ENCODE peak calls at places on chromosomes 4 and X, in six cellular contexts. H is IMR-90, U is H1, N is mesenchymal stem cell, K is neuronal stem cell, M is trophoblast cell. G is an unnamed sample.

GRCh38 chr4:83569967-83570366 is 34.1 kb downstream of the GPAT3 start:
- DNase-seq in K (no peak), U (no peak), M (peak; percentile 78), H (no peak), N (no peak), G (no peak)

GRCh38 chrX:108270280-108270679 is 167.9 kb downstream of the COL4A6 start:
- DNase-seq in M (peak; percentile 12), H (no peak), N (peak; percentile 7), K (no peak), U (no peak), G (no peak)

GRCh38 chr4:80305466-80305865 is 30.1 kb upstream of the CFAP299 start:
- DNase-seq in K (no peak), H (peak; percentile 80), U (no peak), M (no peak), N (peak; percentile 25), G (no peak)

GRCh38 chrX:70422886-70423336 is at the start of gene GDPD2:
- DNase-seq in N (no peak), H (no peak), U (peak; percentile 59), K (peak; percentile 73), M (no peak), G (peak; percentile 85)

GRCh38 chr4:79700356-79700755 is 292.3 kb upstream of the GK2 start:
- DNase-seq in U (no peak), M (peak; percentile 90), H (no peak), N (no peak), K (no peak), G (no peak)

GRCh38 chrX:75642811-75643361 is 120.0 kb upstream of the ZDHHC15 start:
- DNase-seq in K (no peak), U (no peak), M (no peak), H (no peak), N (no peak), G (no peak)

GRCh38 chr4:88211473-88212252 is 53.2 kb upstream of the ABCG2 start:
- DNase-seq in H (peak; percentile 46), U (peak; percentile 68), N (peak; percentile 61), M (peak; percentile 89), K (peak; percentile 72), G (no peak)

GRCh38 chr4:152540293-152540674 is 4.4 kb upstream of the FBXW7 start:
- DNase-seq in N (peak; percentile 24), U (peak; percentile 48), H (no peak), M (no peak), K (no peak), G (peak; percentile 85)

GRCh38 chrX:70494441-70494840 is 49.8 kb downstream of the DLG3 start:
- DNase-seq in K (no peak), U (no peak), H (peak; percentile 20), M (no peak), N (no peak), G (no peak)

GRCh38 chr4:71992571-71992970 is 39.2 kb upstream of the NPFFR2 start:
- DNase-seq in N (peak; percentile 29), M (no peak), K (no peak), U (no peak), H (no peak), G (no peak)

GRCh38 chrX:38156838-38157237 is 63.8 kb downstream of the SRPX start:
- DNase-seq in U (no peak), H (peak; percentile 5), M (no peak), N (peak; percentile 34), K (no peak), G (no peak)

GRCh38 chr4:6869944-6870343 is 39.7 kb upstream of the TBC1D14 start:
- DNase-seq in M (no peak), H (no peak), N (no peak), U (no peak), K (no peak), G (no peak)

GRCh38 chrX:44308869-44309268 is 34.6 kb downstream of the EFHC2 start:
- DNase-seq in N (no peak), M (no peak), H (no peak), K (no peak), U (no peak), G (no peak)

GRCh38 chr4:112075129-112075753 is 70.0 kb upstream of the FAM241A start:
- DNase-seq in H (peak; percentile 66), U (no peak), M (peak; percentile 49), K (peak; percentile 32), N (peak; percentile 71), G (peak; percentile 45)

GRCh38 chrX:124984140-124984813 is 335.4 kb upstream of the TEX13C start:
- DNase-seq in U (no peak), H (no peak), M (no peak), N (no peak), K (no peak), G (no peak)

GRCh38 chr4:82652062-82652461 is 90.3 kb upstream of the TMEM150C start:
- DNase-seq in U (no peak), H (peak; percentile 23), N (no peak), M (peak; percentile 22), K (no peak), G (no peak)

GRCh38 chr4:122602277-122603142 is 18.4 kb downstream of the IL21 start:
- DNase-seq in N (peak; percentile 65), U (no peak), H (peak; percentile 54), M (peak; percentile 34), K (peak; percentile 6), G (no peak)

GRCh38 chr4:156665779-156666366 is 305.7 kb downstream of the PDGFC start:
- DNase-seq in H (no peak), M (no peak), U (no peak), K (no peak), N (no peak), G (no peak)

GRCh38 chrX:39670281-39670680 is 427.5 kb downstream of the BCOR start:
- DNase-seq in H (no peak), K (no peak), M (peak; percentile 36), U (no peak), N (no peak), G (no peak)

GRCh38 chr4:86416081-86416480 is 56.2 kb upstream of the MAPK10 start:
- DNase-seq in K (no peak), M (no peak), N (no peak), H (peak; percentile 15), U (no peak), G (no peak)

GRCh38 chr4:151169223-151169622 is 69.8 kb downstream of the RPS3A start:
- DNase-seq in H (peak; percentile 99), M (no peak), K (peak; percentile 14), N (peak; percentile 97), U (no peak), G (no peak)

GRCh38 chr4:1523506-1523905 is 117.3 kb upstream of the NKX1-1 start:
- DNase-seq in K (no peak), U (no peak), N (no peak), H (no peak), M (no peak), G (no peak)

GRCh38 chrX:97909245-97909644 is 1025.5 kb downstream of the RPA4 start:
- DNase-seq in N (no peak), K (no peak), H (no peak), M (no peak), U (no peak), G (no peak)

GRCh38 chr4:123235431-123235830 is 161.2 kb upstream of the SPRY1 start:
- DNase-seq in U (no peak), M (peak; percentile 42), K (no peak), H (peak; percentile 61), N (peak; percentile 23), G (no peak)

GRCh38 chr4:156656911-156657310 is 314.7 kb downstream of the PDGFC start:
- DNase-seq in H (no peak), K (no peak), U (no peak), M (no peak), N (no peak), G (no peak)

DNA sequence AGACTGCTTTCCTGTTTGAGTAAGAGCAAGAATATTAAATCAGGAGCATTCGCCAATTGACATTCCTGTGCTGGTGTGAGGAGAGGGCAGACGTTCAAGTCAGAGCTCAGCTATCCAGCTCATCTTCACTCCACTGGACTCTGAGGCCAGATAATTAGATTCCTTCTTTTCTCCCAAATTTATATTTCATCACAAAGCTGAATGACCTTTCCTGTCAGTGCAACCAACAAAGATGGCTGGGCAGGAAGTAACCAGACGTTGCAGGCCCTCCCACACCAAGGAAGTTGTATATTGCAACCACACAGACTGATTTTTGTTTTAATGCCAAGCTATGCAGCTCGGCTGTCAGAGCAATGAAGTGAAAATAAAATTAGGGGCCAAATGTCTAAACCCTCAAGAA is 578.8 kb upstream of the FAT1 start:
- DNase-seq in U (no peak), N (no peak), M (no peak), H (peak; percentile 39), K (no peak), G (no peak)
- H2AFZ ChIP-seq in U (no peak overlapping the region), N (no peak overlapping the region), M (no peak overlapping the region), H (peak overlapping the region; percentile 79), K (peak overlapping the region; percentile 72), G (no peak overlapping the region)

DNA sequence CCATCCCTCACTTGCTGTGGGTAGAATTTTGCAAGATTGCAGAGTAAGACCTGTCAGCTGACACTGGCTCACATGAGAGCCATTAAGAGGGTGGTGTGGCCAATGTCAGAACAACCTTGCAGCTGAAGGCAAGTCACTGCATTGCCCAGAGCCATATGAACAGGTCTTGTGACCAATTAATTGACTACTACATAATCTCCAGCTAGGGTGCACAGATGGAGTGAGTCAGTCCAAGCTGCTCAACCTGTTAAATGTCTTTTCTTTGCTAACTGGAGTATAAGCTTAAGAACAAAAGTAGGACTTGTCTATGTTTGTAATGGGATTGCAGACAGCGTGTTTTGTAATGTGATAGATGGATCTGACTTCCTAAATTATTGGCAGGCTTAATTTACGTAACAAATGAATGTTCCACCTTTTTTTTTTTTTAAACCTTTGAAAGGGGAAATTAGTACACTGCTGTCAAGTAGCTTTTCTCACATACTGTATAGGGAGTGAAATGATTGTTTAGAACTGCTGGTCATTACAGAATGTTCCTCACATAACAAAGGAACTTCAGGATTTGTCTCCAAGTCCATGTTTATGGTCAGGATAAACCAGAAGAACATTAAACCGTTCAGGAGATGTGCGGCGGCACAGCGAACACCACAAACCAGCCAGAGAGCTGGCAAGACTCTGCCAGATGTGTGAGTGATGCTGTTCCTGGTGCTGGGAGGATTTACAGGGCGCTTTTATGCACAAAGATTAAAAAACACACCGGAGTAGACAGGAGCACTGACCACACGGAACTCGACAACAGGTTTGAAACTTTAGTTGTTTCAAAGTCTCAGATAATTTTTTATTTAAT is 37.0 kb downstream of the FNIP2 start:
- DNase-seq in H (no peak), N (peak; percentile 79), K (no peak), U (no peak), M (peak; percentile 81), G (no peak)
- H2AK5ac ChIP-seq in H (no peak overlapping the region), N (no peak overlapping the region), K (no peak overlapping the region), U (no peak overlapping the region), M (no peak overlapping the region), G (no peak overlapping the region)

GRCh38 chrX:30483996-30484395 is 93.6 kb downstream of the TASL start:
- DNase-seq in N (no peak), U (no peak), K (no peak), M (no peak), H (no peak), G (no peak)
- H2AFZ ChIP-seq in N (no peak overlapping the region), U (no peak overlapping the region), K (no peak overlapping the region), M (no peak overlapping the region), H (no peak overlapping the region), G (no peak overlapping the region)

GRCh38 chrX:136473663-136474062 is 14.1 kb upstream of the BRS3 start:
- DNase-seq in U (no peak), H (no peak), M (no peak), N (no peak), K (no peak), G (no peak)

GRCh38 chrX:136477026-136477425 is 10.7 kb upstream of the BRS3 start:
- DNase-seq in N (no peak), K (no peak), H (no peak), U (no peak), M (peak; percentile 70), G (no peak)

GRCh38 chrX:136476501-136476900 is 11.2 kb upstream of the BRS3 start:
- DNase-seq in M (peak; percentile 66), H (no peak), U (no peak), N (no peak), K (no peak), G (no peak)

GRCh38 chrX:136480383-136480782 is 7.4 kb upstream of the BRS3 start:
- DNase-seq in U (no peak), M (no peak), H (no peak), N (no peak), K (no peak), G (no peak)

GRCh38 chrX:136475236-136475635 is 12.5 kb upstream of the BRS3 start:
- DNase-seq in K (no peak), N (no peak), U (no peak), M (no peak), H (no peak), G (no peak)
- H2AK5ac ChIP-seq in K (no peak overlapping the region), N (no peak overlapping the region), U (no peak overlapping the region), M (no peak overlapping the region), H (no peak overlapping the region), G (no peak overlapping the region)

G was measured in H9.